ENCODE peak calls at places on chromosomes 13 and 19, in eight cellular contexts. X, V, U, F, B, M, R and T are unnamed samples. For H3K4me1, the result is how much of the 10 kb centered on the place peaks cover.

GRCh38 chr19:35715981-35716734 is 1.6 kb upstream of the KMT2B start:
- DNase-seq in V (no peak), M (peak), F (no peak), B (no peak), R (peak), U (peak), X (peak), T (no peak)

GRCh38 chr13:48161530-48162179 is 66.8 kb upstream of the MED4 start:
- DNase-seq in F (no peak), U (no peak), R (no peak), M (no peak), X (peak), B (peak), V (peak), T (no peak)

GRCh38 chr13:111572956-111573355 is 252.5 kb downstream of the TEX29 start:
- DNase-seq in B (peak), V (no peak), M (no peak), U (no peak), X (no peak), R (no peak), F (no peak), T (no peak)

GRCh38 chr19:42573642-42574041 is 21.1 kb downstream of the CEACAM8 start:
- DNase-seq in R (no peak), M (no peak), V (no peak), F (no peak), B (no peak), U (no peak), X (no peak), T (no peak)

GRCh38 chr19:14401468-14401867 is 17.7 kb downstream of the DDX39A start:
- DNase-seq in U (no peak), M (no peak), B (no peak), X (no peak), F (no peak), V (no peak), R (no peak), T (no peak)

GRCh38 chr13:62168891-62169290 is 753.2 kb upstream of the PCDH20 start:
- DNase-seq in U (no peak), R (no peak), F (no peak), B (no peak), X (no peak), V (no peak), M (no peak), T (no peak)

GRCh38 chr13:23506821-23507210 is 63.4 kb upstream of the TNFRSF19 start:
- DNase-seq in R (no peak), F (no peak), X (no peak), U (no peak), B (no peak), M (peak), V (no peak), T (no peak)

GRCh38 chr13:59086147-59086546 is 1077.6 kb downstream of the DIAPH3 start:
- DNase-seq in X (no peak), R (no peak), B (no peak), F (no peak), V (no peak), M (peak), U (no peak), T (no peak)

GRCh38 chr19:7475665-7476064 is 13.2 kb downstream of the PEX11G start:
- DNase-seq in U (no peak), R (no peak), B (no peak), V (no peak), X (no peak), M (no peak), F (no peak), T (no peak)

GRCh38 chr13:44373601-44374347 is at the start of gene SERP2:
- DNase-seq in V (peak), M (no peak), R (no peak), X (peak), U (peak), B (no peak), F (no peak), T (no peak)

GRCh38 chr13:74647991-74648390 is 513.8 kb upstream of the KLF12 start:
- DNase-seq in M (no peak), V (no peak), X (no peak), R (no peak), F (no peak), U (no peak), B (no peak), T (no peak)

GRCh38 chr13:101942038-101942437 is 459.8 kb downstream of the FGF14 start:
- DNase-seq in B (peak), V (no peak), M (peak), R (peak), F (peak), U (peak), X (peak), T (no peak)

GRCh38 chr19:41871573-41872383 is 5.3 kb upstream of the CD79A start:
- DNase-seq in R (peak), F (peak), X (no peak), M (no peak), U (no peak), B (peak), V (no peak), T (peak)

GRCh38 chr19:7596191-7596937 is 701 bp downstream of the CAMSAP3 start:
- DNase-seq in X (no peak), R (no peak), M (peak), F (no peak), V (no peak), B (peak), U (peak), T (no peak)

GRCh38 chr19:49552749-49553148 is 24.9 kb downstream of the RCN3 start:
- DNase-seq in M (no peak), X (no peak), R (no peak), F (no peak), V (no peak), B (no peak), U (no peak), T (peak)

GRCh38 chr13:57631607-57632275 is at the start of gene PCDH17:
- DNase-seq in B (peak), M (no peak), X (peak), V (peak), U (peak), R (no peak), F (no peak), T (peak)

GRCh38 chr19:928471-929259 is 2.8 kb downstream of the ARID3A start:
- DNase-seq in X (no peak), F (no peak), V (no peak), U (no peak), R (no peak), M (no peak), B (no peak), T (no peak)

GRCh38 chr19:12868540-12869112 is 12.6 kb downstream of the DNASE2 start:
- DNase-seq in X (peak), V (no peak), B (no peak), M (peak), F (peak), U (no peak), R (peak), T (no peak)

GRCh38 chr19:13100031-13100588 is 2.5 kb downstream of the LYL1 start:
- DNase-seq in R (peak), V (no peak), X (no peak), B (no peak), F (peak), M (no peak), U (no peak), T (peak)

GRCh38 chr19:54156953-54157352 is 2.6 kb downstream of the LENG1 start:
- DNase-seq in V (no peak), X (no peak), U (no peak), R (no peak), B (no peak), M (no peak), F (no peak), T (no peak)

GRCh38 chr19:12513531-12514061 is 29.0 kb upstream of the ZNF709 start:
- DNase-seq in U (no peak), X (peak), B (no peak), M (no peak), F (no peak), V (no peak), R (no peak), T (no peak)

GRCh38 chr19:37930416-37930815 is 23.4 kb downstream of the SIPA1L3 start:
- DNase-seq in V (no peak), M (peak), F (no peak), X (no peak), U (no peak), B (no peak), R (no peak), T (no peak)

GRCh38 chr13:67971291-67971690 is 741.2 kb upstream of the PCDH9 start:
- DNase-seq in F (no peak), V (no peak), U (no peak), M (no peak), X (no peak), B (no peak), R (no peak), T (no peak)

GRCh38 chr19:1624458-1624857 is 19.2 kb upstream of the UQCR11 start:
- DNase-seq in V (peak), X (peak), M (peak), B (peak), U (peak), R (peak), F (peak), T (peak)

GRCh38 chr19:18319591-18320135 is 3.2 kb downstream of the LSM4 start:
- DNase-seq in U (no peak), V (peak), F (no peak), X (no peak), R (no peak), M (no peak), B (peak), T (no peak)
- H3K4me1 ChIP-seq in U (under half), V (under half), F (half or more), X (under half), R (under half), M (under half), B (half or more), T (half or more)

GRCh38 chr13:33352023-33352422 is 66.5 kb upstream of the STARD13 start:
- DNase-seq in U (no peak), X (no peak), M (no peak), V (no peak), R (no peak), F (no peak), B (no peak), T (no peak)
- H3K27ac ChIP-seq in U (no peak), X (no peak), M (no peak), V (no peak), R (no peak), F (no peak), B (peak), T (no peak)

GRCh38 chr13:36346222-36347083 is at the start of gene SPART:
- DNase-seq in X (peak), M (peak), F (peak), B (peak), U (peak), V (peak), R (peak), T (peak)
- H3K4me3 ChIP-seq in X (peak), M (peak), F (no peak), B (peak), U (peak), V (peak), R (no peak), T (peak)

GRCh38 chr19:34313188-34313587 is 51.8 kb upstream of the GPI start:
- DNase-seq in X (no peak), B (peak), U (no peak), V (no peak), R (no peak), F (no peak), M (peak), T (no peak)
- H3K4me1 ChIP-seq in X (under half), B (half or more), U (under half), V (under half), R (half or more), F (under half), M (under half), T (under half)

GRCh38 chr13:40230833-40231266 is 435.6 kb downstream of the FOXO1 start:
- DNase-seq in V (no peak), R (no peak), B (no peak), X (no peak), F (no peak), U (no peak), M (peak), T (no peak)
- H3K27ac ChIP-seq in V (no peak), R (no peak), B (no peak), X (no peak), F (no peak), U (no peak), M (no peak), T (no peak)

DNA sequence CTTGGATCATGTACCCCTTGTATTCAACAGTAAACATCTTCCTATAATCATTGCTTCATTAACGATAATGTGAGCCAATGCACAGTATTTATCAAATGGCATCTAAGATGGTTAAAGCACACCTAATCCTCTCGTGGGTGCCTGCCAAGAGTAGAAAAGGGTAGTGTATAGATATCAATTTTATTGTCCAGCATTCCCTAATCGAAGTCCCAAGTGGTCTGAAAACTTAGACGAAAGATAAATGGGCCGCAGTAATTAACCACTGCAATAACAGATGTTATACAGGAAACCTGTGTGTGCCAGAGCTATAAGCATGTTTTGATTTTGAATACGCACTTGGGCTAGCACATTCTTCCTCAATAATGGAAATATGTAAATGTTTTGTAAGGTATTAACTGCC is 642 bp upstream of the MBNL2 start:
- DNase-seq in M (no peak), U (no peak), V (no peak), R (no peak), X (no peak), B (no peak), F (no peak), T (no peak)
- H3K4me3 ChIP-seq in M (peak), U (peak), V (peak), R (peak), X (peak), B (peak), F (peak), T (peak)

GRCh38 chr19:33395561-33396550 is 22.3 kb downstream of the CEBPG start:
- DNase-seq in U (no peak), F (no peak), V (peak), R (no peak), X (peak), M (no peak), B (no peak), T (no peak)
- H3K4me1 ChIP-seq in U (under half), F (under half), V (under half), R (under half), X (under half), M (under half), B (half or more), T (under half)

GRCh38 chr19:3823345-3823704 is 37.1 kb upstream of the MATK start:
- DNase-seq in V (no peak), M (no peak), R (peak), U (no peak), B (no peak), X (no peak), F (no peak), T (no peak)
- H3K27ac ChIP-seq in V (no peak), M (no peak), R (no peak), U (no peak), B (no peak), X (no peak), F (no peak), T (no peak)